ENCODE peak calls at places on chromosome 7, in six cellular contexts. Q, U, K, H, Y and N are unnamed samples.

GRCh38 chr7:151310578-151310977 is 31.0 kb upstream of the NUB1 start:
- DNase-seq in Q (no peak), U (peak; percentile 20), K (no peak), H (peak; percentile 52), Y (no peak), N (no peak)

GRCh38 chr7:67625257-67625713 is 628.7 kb downstream of the TYW1 start:
- DNase-seq in Q (peak; percentile 80), U (peak; percentile 68), K (peak; percentile 8), H (peak; percentile 75), Y (peak; percentile 75), N (no peak)

GRCh38 chr7:25124485-25125136 is 449 bp downstream of the CYCS start:
- DNase-seq in Q (no peak), U (peak; percentile 8), K (no peak), H (peak; percentile 46), Y (no peak), N (no peak)

GRCh38 chr7:138799336-138799965 is 1.5 kb upstream of the ATP6V0A4 start:
- DNase-seq in Q (no peak), U (no peak), K (no peak), H (no peak), Y (no peak), N (no peak)

GRCh38 chr7:23114854-23115253 is 9.3 kb downstream of the KLHL7 start:
- DNase-seq in Q (no peak), U (no peak), K (no peak), H (no peak), Y (no peak), N (no peak)

GRCh38 chr7:93053946-93054943 is 63.5 kb downstream of the SAMD9 start:
- DNase-seq in Q (no peak), U (no peak), K (no peak), H (no peak), Y (no peak), N (no peak)

GRCh38 chr7:99478464-99479440 is 6.1 kb downstream of the ZNF789 start:
- DNase-seq in Q (no peak), U (no peak), K (no peak), H (no peak), Y (no peak), N (no peak)

GRCh38 chr7:131010714-131011436 is 276.9 kb upstream of the KLF14 start:
- DNase-seq in Q (no peak), U (no peak), K (no peak), H (peak; percentile 52), Y (no peak), N (no peak)

GRCh38 chr7:83655951-83656556 is 7.1 kb upstream of the SEMA3E start:
- DNase-seq in Q (no peak), U (peak; percentile 51), K (peak; percentile 50), H (peak; percentile 54), Y (no peak), N (no peak)

GRCh38 chr7:151736403-151736909 is 140.5 kb downstream of the PRKAG2 start:
- DNase-seq in Q (no peak), U (peak; percentile 71), K (peak; percentile 65), H (no peak), Y (no peak), N (no peak)

GRCh38 chr7:157065046-157065445 is 54.6 kb upstream of the MNX1 start:
- DNase-seq in Q (no peak), U (no peak), K (no peak), H (no peak), Y (no peak), N (peak; percentile 60)

GRCh38 chr7:92723978-92724377 is 112.4 kb downstream of the CDK6 start:
- DNase-seq in Q (no peak), U (peak; percentile 41), K (no peak), H (peak; percentile 45), Y (no peak), N (no peak)

GRCh38 chr7:121342631-121343030 is 13.8 kb downstream of the WNT16 start:
- DNase-seq in Q (no peak), U (no peak), K (no peak), H (no peak), Y (no peak), N (no peak)

GRCh38 chr7:4702961-4703512 is 20.9 kb downstream of the FOXK1 start:
- DNase-seq in Q (no peak), U (no peak), K (no peak), H (peak; percentile 39), Y (no peak), N (no peak)

GRCh38 chr7:33422825-33423645 is 293.7 kb downstream of the BBS9 start:
- DNase-seq in Q (no peak), U (no peak), K (no peak), H (no peak), Y (no peak), N (no peak)

GRCh38 chr7:32588657-32589056 is 93.4 kb downstream of the AVL9 start:
- DNase-seq in Q (no peak), U (no peak), K (no peak), H (peak; percentile 98), Y (no peak), N (no peak)

GRCh38 chr7:89339748-89340147 is 544.2 kb upstream of the TEX47 start:
- DNase-seq in Q (no peak), U (no peak), K (no peak), H (no peak), Y (no peak), N (no peak)

GRCh38 chr7:45253368-45253767 is 95.8 kb downstream of the RAMP3 start:
- DNase-seq in Q (no peak), U (no peak), K (no peak), H (no peak), Y (no peak), N (no peak)

GRCh38 chr7:44724276-44724675 is 24.4 kb upstream of the ZMIZ2 start:
- DNase-seq in Q (no peak), U (no peak), K (no peak), H (no peak), Y (no peak), N (no peak)

GRCh38 chr7:148042935-148043334 is 547.6 kb upstream of the C7orf33 start:
- DNase-seq in Q (no peak), U (no peak), K (no peak), H (no peak), Y (no peak), N (no peak)

GRCh38 chr7:27435461-27435860 is 192.9 kb downstream of the EVX1 start:
- DNase-seq in Q (no peak), U (no peak), K (no peak), H (no peak), Y (no peak), N (no peak)

GRCh38 chr7:96486681-96487080 is 164.8 kb upstream of the SLC25A13 start:
- DNase-seq in Q (no peak), U (no peak), K (no peak), H (no peak), Y (no peak), N (no peak)

GRCh38 chr7:127359011-127359410 is 33.5 kb downstream of the ZNF800 start:
- DNase-seq in Q (no peak), U (no peak), K (no peak), H (no peak), Y (no peak), N (no peak)

GRCh38 chr7:1095621-1096155 is 7.8 kb downstream of the GPER1 start:
- DNase-seq in Q (no peak), U (no peak), K (no peak), H (no peak), Y (no peak), N (no peak)

GRCh38 chr7:30770936-30771858 is at the start of gene MINDY4:
- DNase-seq in Q (peak; percentile 91), U (peak; percentile 85), K (peak; percentile 54), H (peak; percentile 70), Y (peak; percentile 64), N (no peak)

GRCh38 chr7:102288285-102288930 is 1.7 kb downstream of the SH2B2 start:
- DNase-seq in Q (no peak), U (no peak), K (no peak), H (peak; percentile 62), Y (peak; percentile 11), N (no peak)

GRCh38 chr7:56605146-56605545 is 488.9 kb upstream of the NUPR2 start:
- DNase-seq in Q (no peak), U (no peak), K (no peak), H (no peak), Y (no peak), N (no peak)

GRCh38 chr7:18434171-18434570 is 61.4 kb upstream of the HDAC9 start:
- DNase-seq in Q (no peak), U (no peak), K (no peak), H (no peak), Y (no peak), N (no peak)

GRCh38 chr7:134943785-134944400 is 42.4 kb upstream of the AGBL3 start:
- DNase-seq in Q (no peak), U (no peak), K (peak; percentile 19), H (peak; percentile 56), Y (no peak), N (no peak)

GRCh38 chr7:150992833-150993302 is 2.1 kb downstream of the NOS3 start:
- DNase-seq in Q (no peak), U (no peak), K (no peak), H (peak; percentile 69), Y (no peak), N (no peak)

GRCh38 chr7:13551503-13551902 is 438.0 kb downstream of the ETV1 start:
- DNase-seq in Q (no peak), U (no peak), K (no peak), H (no peak), Y (no peak), N (no peak)

GRCh38 chr7:118918556-118918955 is 694.1 kb downstream of the ANKRD7 start:
- DNase-seq in Q (no peak), U (no peak), K (peak; percentile 26), H (peak; percentile 48), Y (no peak), N (no peak)
- TF ChIP-seq CTCF in Q (peak; percentile 33), U (no peak), K (peak; percentile 57), H (peak; percentile 2), Y (no peak), N (peak; percentile 85)

DNA sequence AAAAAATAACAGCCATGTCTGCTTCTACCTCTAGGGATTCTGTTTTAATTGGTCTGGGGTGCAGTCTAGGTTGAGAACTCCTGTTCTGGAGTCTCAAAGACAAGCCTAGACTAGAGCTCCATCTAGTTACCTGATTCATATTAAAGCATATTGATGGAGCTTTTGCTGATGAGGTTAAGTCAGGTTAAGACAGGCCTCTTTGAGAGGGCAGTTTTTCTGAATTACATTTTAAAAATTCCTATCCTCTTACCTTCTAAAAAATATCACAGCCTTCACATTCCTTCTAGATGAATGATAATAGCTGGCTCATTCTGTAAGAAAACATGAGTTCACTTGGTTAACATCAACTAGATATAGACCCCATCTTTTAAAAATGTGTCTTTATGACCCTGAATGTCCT is 28.9 kb downstream of the MGAM start:
- DNase-seq in Q (no peak), U (no peak), K (no peak), H (no peak), Y (no peak), N (no peak)
- TF ChIP-seq CTCF in Q (no peak), U (no peak), K (no peak), H (no peak), Y (no peak), N (peak; percentile 15)

GRCh38 chr7:55065511-55066229 is 46.9 kb downstream of the EGFR start:
- DNase-seq in Q (no peak), U (peak; percentile 23), K (peak; percentile 83), H (peak; percentile 59), Y (no peak), N (no peak)
- TF ChIP-seq CTCF in Q (no peak), U (no peak), K (no peak), H (no peak), Y (no peak), N (peak; percentile 66)

GRCh38 chr7:104772405-104772821 is 241.6 kb upstream of the KMT2E start:
- DNase-seq in Q (no peak), U (no peak), K (no peak), H (no peak), Y (no peak), N (no peak)

GRCh38 chr7:104767113-104767512 is 246.9 kb upstream of the KMT2E start:
- DNase-seq in Q (no peak), U (no peak), K (no peak), H (no peak), Y (no peak), N (no peak)

GRCh38 chr7:104767826-104768536 is 246.0 kb upstream of the KMT2E start:
- DNase-seq in Q (no peak), U (no peak), K (no peak), H (no peak), Y (no peak), N (no peak)
- TF ChIP-seq CTCF in Q (no peak), U (no peak), K (no peak), H (no peak), Y (no peak), N (no peak)